ENCODE peak calls at places on chromosomes 3 and 15, in four cellular contexts. B is uterus; K is CD4-positive, alpha-beta T cell; V is HFFc6. L is an unnamed sample.

GRCh38 chr3:61687663-61688306 is 126.4 kb downstream of the PTPRG start:
- DNase-seq in B (no peak), K (no peak), V (no peak), L (no peak)

GRCh38 chr3:157618075-157618760 is 115.0 kb upstream of the VEPH1 start:
- DNase-seq in B (no peak), K (no peak), V (peak; percentile 73), L (peak; percentile 58)

GRCh38 chr3:8110966-8111798 is 390.4 kb upstream of the LMCD1 start:
- DNase-seq in B (peak; percentile 24), K (peak; percentile 55), V (peak; percentile 32), L (peak; percentile 34)

GRCh38 chr3:8183627-8184026 is 318.0 kb upstream of the LMCD1 start:
- DNase-seq in B (no peak), K (no peak), V (no peak), L (no peak)

GRCh38 chr15:56468271-56468912 is 3.5 kb upstream of the MNS1 start:
- DNase-seq in B (no peak), K (no peak), V (no peak), L (peak; percentile 38)

GRCh38 chr15:28942521-28943035 is 56.8 kb downstream of the APBA2 start:
- DNase-seq in B (no peak), K (no peak), V (no peak), L (no peak)

GRCh38 chr15:73570355-73571032 is 62.7 kb downstream of the NPTN start:
- DNase-seq in B (no peak), K (no peak), V (no peak), L (no peak)

GRCh38 chr3:141114179-141114745 is 63.1 kb downstream of the SPSB4 start:
- DNase-seq in B (no peak), K (no peak), V (no peak), L (no peak)

GRCh38 chr15:31238369-31238768 is 88.3 kb upstream of the KLF13 start:
- DNase-seq in B (no peak), K (no peak), V (no peak), L (no peak)

GRCh38 chr3:43094851-43095250 is 11.0 kb downstream of the POMGNT2 start:
- DNase-seq in B (no peak), K (no peak), V (no peak), L (no peak)

GRCh38 chr15:67943961-67944674 is 104.3 kb upstream of the RNU6-1 start:
- DNase-seq in B (peak; percentile 68), K (no peak), V (no peak), L (no peak)

GRCh38 chr3:127182848-127183714 is 9.8 kb upstream of the PRR23E start:
- DNase-seq in B (no peak), K (no peak), V (no peak), L (peak; percentile 20)

GRCh38 chr15:41536866-41537265 is 7.2 kb downstream of the RPAP1 start:
- DNase-seq in B (no peak), K (no peak), V (no peak), L (no peak)

GRCh38 chr15:76206325-76206976 is 104.8 kb downstream of the ETFA start:
- DNase-seq in B (peak; percentile 56), K (no peak), V (no peak), L (peak; percentile 16)

GRCh38 chr3:84136425-84136824 is 822.4 kb upstream of the CADM2 start:
- DNase-seq in B (no peak), K (no peak), V (no peak), L (no peak)
- TF ChIP-seq CTCF in B (no peak), K (no peak), V (no peak), L (no peak)

DNA sequence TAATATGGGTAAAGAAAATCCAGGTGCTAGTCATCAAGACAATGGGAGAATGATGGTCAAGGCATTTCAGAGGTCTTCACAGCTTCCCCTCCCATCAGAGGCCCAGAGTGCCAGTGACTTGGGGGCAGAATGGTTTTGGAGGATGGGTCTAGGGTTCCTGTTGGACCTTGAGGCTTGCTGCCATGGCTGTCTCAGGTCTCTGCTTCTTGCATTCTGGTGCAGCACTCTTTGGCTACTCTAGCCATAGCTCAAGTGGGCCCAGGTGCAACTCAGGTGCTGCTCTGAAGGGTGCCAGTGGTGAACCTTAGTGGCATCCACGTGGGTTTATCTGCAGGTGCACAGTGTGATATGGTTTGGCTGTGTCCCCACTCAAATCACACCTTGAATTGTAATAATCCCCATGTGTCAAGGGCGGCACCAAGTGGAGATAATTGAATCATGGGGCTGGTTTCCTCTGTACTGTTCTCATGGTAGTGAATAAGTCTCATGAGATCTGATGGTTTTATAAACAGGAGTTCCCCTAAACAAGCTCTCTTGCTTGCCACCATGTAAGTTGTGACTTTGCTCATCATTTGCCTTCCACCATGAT is 48.5 kb upstream of the PEX5L start:
- DNase-seq in B (no peak), K (no peak), V (no peak), L (no peak)
- TF ChIP-seq CTCF in B (no peak), K (no peak), V (no peak), L (no peak)

GRCh38 chr15:23035964-23036566 is 3.3 kb downstream of the TUBGCP5 start:
- DNase-seq in B (no peak), K (peak; percentile 29), V (peak; percentile 48), L (peak; percentile 62)
- TF ChIP-seq CTCF in B (peak; percentile 40), K (peak; percentile 76), V (peak; percentile 88), L (peak; percentile 71)

GRCh38 chr15:77650285-77650684 is 17.6 kb upstream of the LINGO1 start:
- DNase-seq in B (no peak), K (no peak), V (no peak), L (no peak)
- TF ChIP-seq CTCF in B (no peak), K (no peak), V (peak; percentile 66), L (no peak)

L was measured in GM13976.